ENCODE peak calls at places on chromosomes 12 and 14, in seven cellular contexts. S is K562; O is HCT116; G is A549; L is HL-60; U is effector memory CD4-positive, alpha-beta T cell; I is fibroblast of pulmonary artery. N is an unnamed sample.

GRCh38 chr14:35808076-35808657 is 928 bp downstream of the RALGAPA1 start:
- DNase-seq in S (peak; percentile 32), I (no peak), U (peak; percentile 23), L (no peak), O (no peak), G (no peak), N (no peak)

GRCh38 chr14:70934502-70935134 is 27.4 kb downstream of the PCNX1 start:
- DNase-seq in G (no peak), S (no peak), O (no peak), U (no peak), L (no peak), I (peak; percentile 72), N (peak; percentile 19)

GRCh38 chr14:21990116-21990515 is 316.5 kb upstream of the OR4E1 start:
- DNase-seq in L (no peak), U (no peak), I (peak; percentile 3), S (peak; percentile 6), O (no peak), G (no peak), N (no peak)

GRCh38 chr12:42588981-42589464 is 523 bp downstream of the PRICKLE1 start:
- DNase-seq in G (peak; percentile 41), L (peak; percentile 41), S (peak; percentile 31), U (no peak), O (no peak), I (peak; percentile 38), N (no peak)

GRCh38 chr12:30847259-30847658 is 79.3 kb upstream of the TSPAN11 start:
- DNase-seq in G (no peak), I (peak; percentile 81), S (peak; percentile 37), U (no peak), O (peak; percentile 62), L (peak; percentile 38), N (peak; percentile 37)

GRCh38 chr12:50132505-50133135 is 20.6 kb downstream of the COX14 start:
- DNase-seq in I (no peak), O (no peak), U (no peak), G (no peak), L (no peak), S (no peak), N (no peak)

GRCh38 chr12:9673404-9674225 is 4.1 kb downstream of the CLEC2D start:
- DNase-seq in L (no peak), G (peak; percentile 18), O (peak; percentile 51), S (peak; percentile 55), U (peak; percentile 39), I (peak; percentile 93), N (peak; percentile 37)

GRCh38 chr14:61537567-61538463 is 157.5 kb upstream of the HIF1A start:
- DNase-seq in L (no peak), U (no peak), O (peak; percentile 95), I (peak; percentile 95), G (peak; percentile 83), S (peak; percentile 7), N (no peak)

GRCh38 chr14:53836546-53836945 is 120.1 kb downstream of the BMP4 start:
- DNase-seq in L (no peak), O (no peak), U (no peak), S (no peak), G (no peak), I (no peak), N (no peak)

GRCh38 chr12:12456637-12457036 is 99.8 kb downstream of the BORCS5 start:
- DNase-seq in G (no peak), O (no peak), U (no peak), S (no peak), I (peak; percentile 88), L (no peak), N (no peak)

GRCh38 chr14:75991753-75992152 is 6.2 kb downstream of the IFT43 start:
- DNase-seq in I (no peak), U (no peak), O (no peak), G (no peak), S (no peak), L (no peak), N (no peak)

GRCh38 chr14:75993567-75994041 is 8.0 kb downstream of the IFT43 start:
- DNase-seq in O (no peak), S (no peak), G (no peak), I (no peak), L (no peak), U (no peak), N (no peak)

GRCh38 chr14:75987201-75987970 is 1.8 kb downstream of the IFT43 start:
- DNase-seq in G (no peak), O (no peak), U (no peak), S (no peak), I (no peak), L (no peak), N (no peak)

GRCh38 chr14:75989134-75989533 is 3.6 kb downstream of the IFT43 start:
- DNase-seq in G (no peak), O (no peak), I (peak; percentile 94), S (no peak), L (no peak), U (no peak), N (no peak)

DNA sequence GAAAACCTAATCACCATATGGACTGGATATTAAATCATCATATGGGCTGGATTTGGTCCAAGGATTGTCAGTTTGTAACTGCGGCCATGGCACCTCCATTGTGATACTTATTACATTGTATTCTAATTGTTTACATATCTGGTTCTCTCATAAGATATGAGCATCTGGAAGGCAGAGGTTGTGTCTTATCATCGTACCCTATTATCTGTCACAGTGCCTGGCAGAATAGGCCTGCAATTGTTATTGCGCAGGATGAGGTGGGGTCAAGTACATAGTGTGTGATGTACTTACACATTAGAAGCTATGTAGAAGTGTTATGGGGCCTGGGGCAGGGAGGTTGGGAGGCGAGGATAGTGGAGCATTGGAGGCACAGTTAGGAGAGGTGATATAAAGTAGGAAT is 4.7 kb downstream of the IFT43 start:
- DNase-seq in S (no peak), O (no peak), G (no peak), U (no peak), I (no peak), L (no peak), N (no peak)
- H3K4me3 ChIP-seq in S (no peak overlapping the region), O (no peak overlapping the region), G (no peak overlapping the region), U (no peak overlapping the region), I (no peak overlapping the region), L (no peak overlapping the region), N (no peak overlapping the region)

DNA sequence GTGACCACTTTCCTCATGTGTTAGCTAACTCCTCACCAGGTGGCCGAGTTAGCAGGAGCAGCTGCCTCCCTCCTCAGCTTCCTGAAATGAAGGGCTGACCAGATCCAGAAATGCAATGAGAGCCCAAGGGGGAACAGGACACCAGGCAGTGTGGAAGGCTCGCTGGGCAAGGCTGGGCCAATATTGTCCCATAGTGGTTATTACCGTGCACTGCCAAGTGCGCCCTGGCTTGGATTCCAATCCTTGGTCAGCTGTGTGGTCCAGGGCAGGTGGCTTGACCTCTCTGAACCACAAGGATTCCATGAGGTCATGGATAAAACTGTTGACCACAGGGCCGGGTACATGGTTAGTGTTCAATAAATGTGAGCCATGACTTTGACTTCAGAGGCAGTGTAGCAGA is 3.6 kb upstream of the HSPB8 start:
- DNase-seq in U (no peak), O (no peak), L (no peak), S (no peak), I (no peak), G (no peak), N (no peak)
- H3K4me3 ChIP-seq in U (no peak overlapping the region), O (no peak overlapping the region), L (no peak overlapping the region), S (no peak overlapping the region), I (no peak overlapping the region), G (no peak overlapping the region), N (no peak overlapping the region)

GRCh38 chr14:32434880-32435279 is 105.8 kb downstream of the AKAP6 start:
- DNase-seq in G (no peak), S (no peak), O (no peak), U (no peak), L (no peak), I (no peak), N (no peak)
- H3K4me3 ChIP-seq in G (no peak overlapping the region), S (no peak overlapping the region), O (no peak overlapping the region), U (no peak overlapping the region), L (no peak overlapping the region), I (no peak overlapping the region), N (no peak overlapping the region)

GRCh38 chr12:132537836-132538235 is 47.9 kb downstream of the FBRSL1 start:
- DNase-seq in G (no peak), L (no peak), U (no peak), O (no peak), I (no peak), S (no peak), N (no peak)

GRCh38 chr12:132536102-132536876 is 46.3 kb downstream of the FBRSL1 start:
- DNase-seq in I (no peak), G (no peak), U (no peak), O (no peak), L (no peak), S (no peak), N (no peak)

GRCh38 chr12:132535046-132535445 is 45.1 kb downstream of the FBRSL1 start:
- DNase-seq in S (no peak), G (no peak), L (no peak), U (no peak), O (no peak), I (no peak), N (no peak)

GRCh38 chr12:132538336-132539015 is 48.5 kb downstream of the FBRSL1 start:
- DNase-seq in L (no peak), U (no peak), S (peak; percentile 36), G (no peak), O (no peak), I (no peak), N (no peak)

GRCh38 chr12:132537049-132537448 is 47.1 kb downstream of the FBRSL1 start:
- DNase-seq in L (no peak), O (no peak), U (no peak), I (no peak), G (no peak), S (no peak), N (no peak)
- H3K4me3 ChIP-seq in L (no peak overlapping the region), O (no peak overlapping the region), U (no peak overlapping the region), I (no peak overlapping the region), G (no peak overlapping the region), S (no peak overlapping the region), N (no peak overlapping the region)

GRCh38 chr14:30623412-30624131 is 1.5 kb downstream of the SCFD1 start:
- DNase-seq in L (no peak), S (no peak), U (no peak), O (no peak), G (no peak), I (no peak), N (no peak)
- H3K4me3 ChIP-seq in L (peak overlapping the region; percentile 77), S (peak overlapping the region; percentile 79), U (no peak overlapping the region), O (peak overlapping the region; percentile 86), G (peak overlapping the region; percentile 73), I (peak overlapping the region; percentile 95), N (peak overlapping the region; percentile 97)